ENCODE peak calls at places on chromosomes 13 and 19, in eight cellular contexts. N, Q, T, A, G, I, U and S are unnamed samples.
A peak's percentile ranks its signal among the peaks of the same experiment; 100 is the strongest.

GRCh38 chr13:63463782-63464610 is 2048.3 kb upstream of the PCDH20 start:
- DNase-seq in U (no peak), T (no peak), N (no peak), Q (no peak), A (no peak), G (no peak), I (no peak), S (no peak)

GRCh38 chr19:55483681-55484361 is 1.2 kb upstream of the NAT14 start:
- DNase-seq in I (no peak), N (no peak), Q (no peak), T (peak; percentile 67), G (no peak), A (no peak), U (no peak), S (no peak)

GRCh38 chr19:48102870-48103751 is 7.5 kb downstream of the PLA2G4C start:
- DNase-seq in A (peak; percentile 32), U (no peak), Q (no peak), N (peak; percentile 43), T (no peak), I (no peak), G (no peak), S (no peak)

GRCh38 chr19:40335855-40336700 is 12.1 kb downstream of the C19orf47 start:
- DNase-seq in N (no peak), U (no peak), G (no peak), T (no peak), I (no peak), A (no peak), Q (no peak), S (no peak)

GRCh38 chr19:40609561-40610395 is 8.6 kb downstream of the LTBP4 start:
- DNase-seq in I (peak; percentile 95), G (peak; percentile 97), T (peak; percentile 98), A (peak; percentile 88), Q (peak; percentile 90), N (peak; percentile 61), U (peak; percentile 94), S (peak; percentile 91)

GRCh38 chr13:75635101-75635620 is 969 bp upstream of the LMO7 start:
- DNase-seq in A (no peak), U (no peak), I (no peak), G (peak; percentile 51), T (no peak), N (no peak), Q (peak; percentile 19), S (no peak)

GRCh38 chr19:6062274-6062673 is 48.0 kb downstream of the RFX2 start:
- DNase-seq in A (no peak), T (peak; percentile 81), Q (peak; percentile 59), U (no peak), N (peak; percentile 99), I (peak; percentile 61), G (no peak), S (no peak)

GRCh38 chr19:5292453-5292842 is 48.2 kb downstream of the PTPRS start:
- DNase-seq in T (no peak), G (no peak), Q (peak; percentile 46), I (no peak), A (peak; percentile 51), N (no peak), U (no peak), S (peak; percentile 27)

GRCh38 chr19:8585894-8586750 is 8.9 kb upstream of the MYO1F start:
- DNase-seq in I (no peak), T (peak; percentile 74), Q (no peak), G (peak; percentile 71), U (peak; percentile 62), N (no peak), A (no peak), S (no peak)

GRCh38 chr19:40803857-40804782 is 5.1 kb downstream of the EGLN2 start:
- DNase-seq in G (peak; percentile 72), A (peak; percentile 66), U (peak; percentile 70), N (no peak), T (no peak), I (peak; percentile 51), Q (no peak), S (no peak)

GRCh38 chr13:26460652-26461051 is 96.8 kb upstream of the WASF3 start:
- DNase-seq in N (no peak), Q (peak; percentile 57), U (peak; percentile 49), G (no peak), T (no peak), I (peak; percentile 56), A (no peak), S (peak; percentile 50)

DNA sequence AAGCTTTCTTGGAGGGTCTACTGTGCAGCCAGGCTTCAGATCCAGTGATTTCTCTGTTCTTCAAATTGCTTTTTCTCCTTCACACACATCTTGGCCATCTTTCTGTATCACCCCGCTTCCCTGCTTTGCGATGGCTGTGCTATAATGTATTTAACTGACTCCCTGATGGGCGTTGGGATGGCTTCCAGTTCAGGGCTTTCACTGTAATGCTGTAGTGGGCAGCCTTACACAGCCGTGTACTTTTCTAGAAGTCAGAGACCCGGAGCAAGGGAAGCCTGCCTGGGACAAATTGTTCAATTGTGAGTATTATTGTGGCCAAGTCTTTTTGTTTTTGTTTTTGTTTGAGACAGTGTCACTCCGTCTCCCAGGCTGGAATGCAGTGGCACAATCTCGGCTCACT is 19.4 kb upstream of the PAK4 start:
- DNase-seq in T (no peak), G (no peak), U (no peak), I (no peak), N (no peak), Q (no peak), A (no peak), S (no peak)
- TF ChIP-seq POLR2A in T (no peak), G (no peak), U (no peak), I (no peak), N (no peak), Q (no peak), A (no peak), S (no peak)

DNA sequence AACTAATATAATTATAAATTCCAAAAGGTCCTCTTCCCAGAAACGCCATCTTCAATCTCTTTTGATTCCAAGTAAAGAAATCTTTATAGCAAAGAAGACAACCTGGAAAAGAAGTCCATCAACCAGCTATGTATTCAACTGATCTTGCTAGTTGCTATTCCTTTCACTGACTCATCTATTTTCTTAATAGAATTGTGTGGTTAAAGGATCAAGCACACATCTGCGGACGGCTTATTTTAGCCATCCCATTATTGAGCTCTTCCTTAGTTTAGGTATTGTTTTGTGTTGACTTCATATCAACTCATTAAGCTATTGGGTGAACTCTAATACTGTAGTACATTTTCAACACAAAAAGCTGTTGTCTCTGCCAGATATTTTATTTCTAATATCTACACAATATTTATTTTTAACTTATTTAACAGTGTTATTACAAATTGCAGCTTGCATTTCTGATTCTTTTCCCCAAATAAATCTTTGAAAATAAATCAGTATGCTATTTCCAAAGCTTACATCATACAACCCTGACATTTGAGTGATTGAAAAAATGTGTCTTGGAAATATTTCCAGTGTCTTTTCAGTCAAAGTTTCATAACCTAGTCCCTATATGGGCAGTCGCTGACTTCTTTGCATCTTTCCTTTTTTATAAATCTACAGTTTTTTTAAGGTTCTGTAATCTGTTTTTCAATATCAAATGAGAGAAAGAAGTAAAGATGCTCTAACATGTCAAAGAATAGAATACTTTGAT is 158.8 kb upstream of the SPRY2 start:
- DNase-seq in Q (no peak), G (no peak), I (no peak), N (no peak), A (no peak), U (no peak), T (no peak), S (no peak)
- H3K4me3 ChIP-seq in Q (no peak overlapping the region), G (no peak overlapping the region), I (no peak overlapping the region), N (no peak overlapping the region), A (no peak overlapping the region), U (no peak overlapping the region), T (no peak overlapping the region), S (no peak overlapping the region)

GRCh38 chr19:2984196-2984490 is 6.8 kb downstream of the TLE6 start:
- DNase-seq in A (no peak), U (no peak), N (no peak), I (no peak), T (no peak), Q (no peak), G (no peak), S (no peak)

GRCh38 chr19:2982983-2983350 is 5.6 kb downstream of the TLE6 start:
- DNase-seq in T (peak; percentile 94), I (peak; percentile 98), Q (peak; percentile 92), U (peak; percentile 97), G (peak; percentile 65), N (peak; percentile 93), A (peak; percentile 92), S (peak; percentile 87)

GRCh38 chr19:2982556-2982955 is 5.2 kb downstream of the TLE6 start:
- DNase-seq in G (no peak), N (no peak), A (no peak), U (no peak), Q (no peak), I (no peak), T (no peak), S (no peak)

GRCh38 chr19:2981898-2982297 is 4.5 kb downstream of the TLE6 start:
- DNase-seq in T (no peak), G (no peak), N (no peak), Q (no peak), U (no peak), I (no peak), A (no peak), S (no peak)

GRCh38 chr19:2983351-2984195 is 6.2 kb downstream of the TLE6 start:
- DNase-seq in A (peak; percentile 55), G (no peak), N (peak; percentile 64), U (peak; percentile 58), Q (peak; percentile 57), T (peak; percentile 87), I (peak; percentile 81), S (peak; percentile 51)
- H3K27me3 ChIP-seq in A (no peaks in the 10 kb centered on the region), G (no peaks in the 10 kb centered on the region), N (no peaks in the 10 kb centered on the region), U (no peaks in the 10 kb centered on the region), Q (no peaks in the 10 kb centered on the region), T (no peaks in the 10 kb centered on the region), I (no peaks in the 10 kb centered on the region), S (no peaks in the 10 kb centered on the region)

GRCh38 chr13:22061371-22061805 is 390.5 kb downstream of the FGF9 start:
- DNase-seq in Q (no peak), U (no peak), A (no peak), T (no peak), G (no peak), N (no peak), I (no peak), S (no peak)

GRCh38 chr13:22060187-22060586 is 389.3 kb downstream of the FGF9 start:
- DNase-seq in I (no peak), A (no peak), Q (no peak), G (no peak), T (no peak), U (no peak), N (no peak), S (no peak)

GRCh38 chr13:22062478-22063205 is 391.8 kb downstream of the FGF9 start:
- DNase-seq in A (no peak), Q (peak; percentile 90), I (no peak), T (no peak), G (no peak), U (no peak), N (no peak), S (no peak)

GRCh38 chr13:22063416-22064124 is 392.7 kb downstream of the FGF9 start:
- DNase-seq in U (no peak), N (no peak), I (no peak), G (no peak), Q (peak; percentile 83), A (no peak), T (no peak), S (no peak)

DNA sequence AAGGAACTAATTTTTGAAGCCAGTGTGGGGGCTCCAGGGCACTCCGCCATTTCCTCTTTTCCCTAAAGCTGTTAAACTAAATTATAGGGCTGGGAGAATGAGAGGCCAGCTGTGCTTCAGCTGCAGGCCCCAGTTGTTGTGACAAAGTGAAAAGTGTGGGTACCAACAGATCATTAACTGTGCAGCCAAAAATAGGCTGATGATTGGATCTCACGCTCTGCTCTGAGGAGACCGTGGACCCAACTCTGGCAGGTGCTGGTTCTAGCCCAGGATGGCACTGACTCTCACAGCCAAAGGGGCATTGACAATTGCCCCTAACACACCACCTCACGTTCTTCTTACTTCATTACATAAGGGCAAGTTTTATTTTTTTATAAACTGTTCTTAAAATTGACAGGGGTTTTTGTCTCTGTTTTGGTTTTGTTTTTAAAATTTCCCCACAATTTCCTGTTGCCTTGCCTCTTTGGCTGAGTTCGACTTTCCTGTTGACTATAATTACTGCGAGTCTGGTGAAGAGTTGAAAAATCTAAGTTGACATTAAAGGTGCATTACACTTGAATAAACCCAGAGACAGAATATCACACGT is 391.0 kb downstream of the FGF9 start:
- DNase-seq in G (no peak), T (no peak), N (no peak), U (no peak), A (no peak), I (no peak), Q (no peak), S (no peak)
- TF ChIP-seq POLR2A in G (no peak), T (no peak), N (no peak), U (no peak), A (no peak), I (no peak), Q (no peak), S (no peak)